ENCODE peak calls at places on chromosome 5, in nine cellular contexts. T is neural progenitor cell, Z is OCI-LY7, R is HCT116, H is GM23248, W is SK-N-SH, N is GM23338, Y is MM.1S, J is hepatocyte. I is an unnamed sample.

GRCh38 chr5:105836263-105836662 is 1834.5 kb downstream of the EFNA5 start:
- DNase-seq in H (peak), Y (no peak), Z (no peak), W (no peak), N (no peak), J (no peak), T (no peak), R (no peak), I (no peak)

GRCh38 chr5:5884593-5884992 is 462.1 kb downstream of the ICE1 start:
- DNase-seq in T (no peak), W (no peak), N (no peak), R (no peak), J (no peak), H (no peak), Z (no peak), Y (no peak), I (no peak)

GRCh38 chr5:137148128-137148527 is 351.0 kb downstream of the SPOCK1 start:
- DNase-seq in Y (no peak), J (no peak), W (no peak), H (no peak), Z (no peak), N (no peak), T (no peak), R (no peak), I (no peak)

GRCh38 chr5:74206571-74207550 is 433.7 kb downstream of the ENC1 start:
- DNase-seq in Z (no peak), N (peak), Y (no peak), J (peak), H (peak), T (peak), R (no peak), W (peak), I (peak)

GRCh38 chr5:140075371-140075770 is 32.3 kb upstream of the NRG2 start:
- DNase-seq in N (no peak), Z (peak), R (no peak), H (peak), W (peak), J (no peak), Y (no peak), T (no peak), I (peak)

GRCh38 chr5:1552469-1553255 is 28.9 kb upstream of the LPCAT1 start:
- DNase-seq in W (no peak), R (no peak), N (peak), Z (no peak), Y (peak), H (peak), J (no peak), T (peak), I (no peak)

GRCh38 chr5:3364433-3364832 is 231.2 kb upstream of the IRX1 start:
- DNase-seq in R (no peak), J (no peak), N (no peak), Z (no peak), W (no peak), T (no peak), H (no peak), Y (no peak), I (no peak)

GRCh38 chr5:123914333-123914732 is 402.4 kb downstream of the CSNK1G3 start:
- DNase-seq in W (no peak), Z (no peak), R (no peak), H (no peak), J (no peak), N (no peak), T (no peak), Y (no peak), I (no peak)

GRCh38 chr5:34826347-34826746 is 12.6 kb upstream of the TTC23L start:
- DNase-seq in T (peak), J (no peak), Y (no peak), N (peak), R (no peak), H (no peak), Z (no peak), W (no peak), I (no peak)

GRCh38 chr5:144033481-144033880 is 137.0 kb downstream of the YIPF5 start:
- DNase-seq in H (no peak), N (no peak), R (no peak), W (no peak), Z (no peak), T (no peak), J (no peak), Y (no peak), I (no peak)

GRCh38 chr5:150161242-150162141 is 5.1 kb upstream of the CDX1 start:
- DNase-seq in R (peak), Y (peak), J (peak), W (peak), Z (peak), T (peak), N (peak), H (peak), I (peak)

GRCh38 chr5:164394686-164395187 is 889.3 kb downstream of the MAT2B start:
- DNase-seq in N (no peak), Y (no peak), J (no peak), H (no peak), Z (no peak), W (no peak), R (no peak), T (no peak), I (no peak)

GRCh38 chr5:56717253-56717987 is 97.9 kb upstream of the MAP3K1 start:
- DNase-seq in R (no peak), H (peak), W (no peak), Y (no peak), Z (no peak), T (no peak), J (no peak), N (no peak), I (no peak)

GRCh38 chr5:9716838-9717281 is 86.7 kb upstream of the TAS2R1 start:
- DNase-seq in Z (peak), R (no peak), W (no peak), J (no peak), T (no peak), H (peak), N (no peak), Y (no peak), I (peak)

GRCh38 chr5:38446029-38446522 is 110.4 kb downstream of the LIFR start:
- DNase-seq in Z (no peak), Y (no peak), N (no peak), W (no peak), J (no peak), R (no peak), H (no peak), T (no peak), I (no peak)

GRCh38 chr5:82058710-82059109 is 86.9 kb downstream of the ATG10 start:
- DNase-seq in T (no peak), Y (no peak), Z (no peak), N (no peak), H (peak), R (no peak), W (no peak), J (no peak), I (no peak)

GRCh38 chr5:39076757-39077475 is 2.7 kb upstream of the RICTOR start:
- DNase-seq in H (peak), R (no peak), Z (peak), T (no peak), N (no peak), Y (peak), W (no peak), J (no peak), I (peak)

GRCh38 chr5:41925555-41925946 is 470 bp downstream of the FBXO4 start:
- DNase-seq in Z (no peak), N (no peak), R (no peak), J (no peak), W (no peak), T (peak), Y (no peak), H (peak), I (peak)

GRCh38 chr5:125743939-125744338 is 679.3 kb upstream of the GRAMD2B start:
- DNase-seq in W (no peak), Z (no peak), Y (no peak), H (no peak), N (no peak), J (no peak), T (no peak), R (no peak), I (no peak)

GRCh38 chr5:133599044-133599443 is 13.3 kb downstream of the FSTL4 start:
- DNase-seq in J (no peak), N (no peak), Z (no peak), Y (no peak), H (no peak), T (no peak), R (no peak), W (no peak), I (no peak)

GRCh38 chr5:38718874-38719391 is 126.9 kb upstream of the OSMR start:
- DNase-seq in J (peak), Y (no peak), W (peak), T (no peak), N (no peak), R (no peak), H (peak), Z (no peak), I (no peak)

GRCh38 chr5:172455511-172456061 is 1.3 kb upstream of the SH3PXD2B start:
- DNase-seq in N (no peak), R (no peak), H (peak), Y (no peak), Z (no peak), T (peak), W (no peak), J (peak), I (no peak)

GRCh38 chr5:43556857-43557593 is at the start of gene PAIP1:
- DNase-seq in J (peak), R (peak), H (peak), Z (peak), T (peak), Y (peak), W (peak), N (peak), I (peak)

GRCh38 chr5:318341-318897 is 3.1 kb upstream of the AHRR start:
- DNase-seq in T (no peak), J (no peak), N (peak), R (peak), Z (no peak), Y (no peak), H (peak), W (no peak), I (peak)

GRCh38 chr5:109390188-109390587 is 19.6 kb downstream of the PJA2 start:
- DNase-seq in J (no peak), H (no peak), N (no peak), R (no peak), Z (no peak), T (no peak), Y (no peak), W (no peak), I (no peak)

GRCh38 chr5:43041669-43042175 is 1.6 kb upstream of the ANXA2R start:
- DNase-seq in Z (peak), W (no peak), J (peak), N (peak), Y (peak), T (no peak), R (no peak), H (peak), I (peak)

GRCh38 chr5:33075731-33076130 is 364.6 kb downstream of the NPR3 start:
- DNase-seq in T (no peak), Z (no peak), J (no peak), N (no peak), H (peak), Y (no peak), R (no peak), W (no peak), I (no peak)

GRCh38 chr5:6202615-6203365 is 175.6 kb downstream of the MED10 start:
- DNase-seq in N (peak), Y (no peak), J (no peak), R (no peak), W (peak), Z (peak), H (no peak), T (peak), I (peak)

GRCh38 chr5:43110606-43111170 is 10.0 kb upstream of the ZNF131 start:
- DNase-seq in W (peak), Y (peak), N (peak), T (peak), R (peak), J (peak), H (no peak), Z (peak), I (peak)

GRCh38 chr5:143148461-143149170 is 254.9 kb downstream of the NR3C1 start:
- DNase-seq in R (no peak), J (peak), N (no peak), W (no peak), H (peak), T (no peak), Y (no peak), Z (no peak), I (no peak)

GRCh38 chr5:15009420-15009819 is 137.8 kb upstream of the ANKH start:
- DNase-seq in H (peak), T (no peak), J (peak), Y (no peak), N (no peak), Z (no peak), W (peak), R (peak), I (peak)

GRCh38 chr5:120564013-120564412 is 99.9 kb downstream of the PRR16 start:
- DNase-seq in J (no peak), R (no peak), H (no peak), Y (no peak), W (no peak), T (no peak), Z (no peak), N (peak), I (no peak)

DNA sequence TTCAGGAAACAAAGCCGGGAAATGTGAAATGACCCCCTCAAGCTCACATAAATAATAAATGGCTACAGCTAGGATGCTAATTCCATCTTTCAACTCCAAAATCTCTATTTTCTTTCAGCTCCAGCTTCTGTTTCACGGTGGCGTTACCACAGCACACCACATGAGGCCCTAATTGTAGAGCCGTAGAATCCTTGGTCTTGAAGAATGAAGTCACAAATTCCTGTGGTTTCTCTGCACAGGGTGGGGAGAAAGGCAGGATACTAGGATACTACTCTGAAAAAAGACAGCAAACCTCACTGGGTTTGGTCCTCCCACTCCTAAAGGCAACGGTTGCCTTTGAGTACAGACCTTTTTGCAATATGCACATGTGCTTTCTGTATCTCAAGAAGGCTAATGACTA is 13.9 kb upstream of the RARS1 start:
- DNase-seq in N (peak), R (no peak), Y (no peak), W (no peak), J (peak), T (no peak), H (peak), Z (no peak), I (peak)
- TF ChIP-seq EZH2phosphoT487 in N (no peak), R (no peak), Y (no peak), W (no peak), J (no peak), T (no peak), H (no peak), Z (no peak), I (no peak)

DNA sequence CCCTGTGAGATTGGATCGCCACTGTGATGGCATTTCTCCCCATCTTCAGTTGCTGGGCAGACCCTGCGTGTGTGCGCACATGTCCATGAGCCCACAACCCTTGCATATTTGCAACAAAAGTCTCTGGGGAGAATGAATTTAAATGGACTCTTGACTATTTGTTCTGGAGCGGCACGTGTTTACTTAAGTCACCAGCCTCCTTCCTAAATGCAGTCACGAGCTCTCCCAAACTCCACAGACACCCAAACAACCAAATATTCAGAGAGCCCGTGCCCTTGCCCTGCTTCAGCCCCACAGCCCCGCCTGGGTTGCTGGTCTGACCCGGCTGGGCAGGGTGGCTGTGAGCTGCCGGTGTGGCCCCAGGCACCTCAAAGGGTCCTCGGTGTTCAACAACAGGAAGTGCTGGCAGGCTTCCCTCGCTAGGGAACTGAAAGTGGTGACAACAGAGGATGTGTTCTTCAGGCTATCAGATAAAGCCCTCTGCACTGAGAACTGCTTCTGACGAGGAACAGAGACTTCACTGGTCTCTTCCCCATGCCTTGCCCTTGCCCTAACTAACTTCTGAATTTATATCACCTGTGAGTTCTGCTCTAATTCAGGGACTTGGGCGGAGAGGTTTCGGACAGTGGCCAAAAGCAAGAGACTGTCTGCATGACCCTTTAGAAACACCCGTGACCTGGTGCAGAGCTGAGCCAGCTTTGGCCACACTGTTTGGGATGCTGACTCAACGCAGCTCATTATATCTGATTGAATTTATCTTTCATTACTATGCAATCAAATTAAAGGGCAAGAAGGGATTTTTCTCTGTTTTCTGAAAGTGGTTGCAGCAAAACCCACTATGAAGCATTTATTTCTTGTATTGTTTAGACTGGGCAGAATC is 19.2 kb upstream of the CD180 start:
- DNase-seq in Z (peak), J (peak), Y (peak), W (peak), H (peak), T (no peak), N (no peak), R (no peak), I (no peak)
- TF ChIP-seq EZH2phosphoT487 in Z (no peak), J (no peak), Y (no peak), W (no peak), H (no peak), T (no peak), N (no peak), R (no peak), I (no peak)

GRCh38 chr5:103066346-103066745 is 53.6 kb downstream of the GIN1 start:
- DNase-seq in Y (no peak), W (no peak), R (no peak), J (no peak), N (no peak), T (no peak), Z (no peak), H (no peak), I (no peak)
- TF ChIP-seq EZH2phosphoT487 in Y (no peak), W (no peak), R (no peak), J (no peak), N (no peak), T (no peak), Z (no peak), H (no peak), I (no peak)

GRCh38 chr5:72156921-72157320 is 49.6 kb downstream of the MAP1B start:
- DNase-seq in H (peak), W (no peak), Y (no peak), T (no peak), Z (no peak), J (no peak), N (no peak), R (no peak), I (peak)
- TF ChIP-seq EZH2phosphoT487 in H (no peak), W (no peak), Y (no peak), T (no peak), Z (no peak), J (no peak), N (no peak), R (no peak), I (no peak)

GRCh38 chr5:169064093-169064492 is 236.8 kb downstream of the SLIT3 start:
- DNase-seq in R (no peak), H (peak), T (peak), N (no peak), J (peak), Y (no peak), W (no peak), Z (no peak), I (peak)
- TF ChIP-seq EZH2phosphoT487 in R (no peak), H (no peak), T (no peak), N (no peak), J (no peak), Y (no peak), W (no peak), Z (no peak), I (no peak)

GRCh38 chr5:147427784-147428401 is 82.0 kb downstream of the DPYSL3 start:
- DNase-seq in N (no peak), Z (no peak), T (no peak), J (no peak), Y (no peak), W (no peak), R (no peak), H (peak), I (no peak)
- TF ChIP-seq EZH2phosphoT487 in N (no peak), Z (no peak), T (no peak), J (no peak), Y (no peak), W (no peak), R (no peak), H (no peak), I (no peak)

DNA sequence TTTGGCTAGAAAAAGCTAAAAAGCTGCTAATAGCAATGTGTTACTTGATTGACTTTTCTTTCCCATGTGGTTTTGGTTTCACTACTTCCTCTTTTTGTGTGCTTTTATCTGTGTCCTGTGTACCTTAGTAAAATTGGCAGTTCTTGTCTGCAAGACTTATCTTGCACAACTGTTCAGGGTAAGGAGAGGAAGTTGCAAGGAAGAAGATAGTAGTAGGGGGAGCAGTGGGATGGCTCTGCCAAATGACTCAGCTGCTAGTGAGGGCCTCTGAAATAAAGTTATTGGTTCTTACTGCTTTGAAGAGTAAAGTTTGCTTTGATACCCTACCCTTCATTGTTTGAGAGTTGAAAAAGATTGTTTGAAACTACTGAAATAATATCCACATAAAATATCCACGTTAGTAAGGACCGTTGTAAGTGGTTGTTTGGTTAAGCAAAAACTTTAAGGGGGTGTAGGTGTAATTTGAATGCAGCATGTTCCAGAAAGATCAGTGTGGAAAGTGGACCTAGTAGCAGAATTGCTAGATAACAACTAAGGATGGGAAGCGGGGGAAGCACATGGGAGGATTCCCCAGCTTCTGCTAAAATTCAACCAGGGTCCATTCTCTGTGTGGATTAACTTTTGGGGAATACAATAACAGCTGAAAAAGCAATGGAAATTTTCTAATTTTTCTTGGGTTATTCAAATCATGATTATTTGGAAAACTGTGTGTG is 123.5 kb downstream of the SCAMP1 start:
- DNase-seq in Z (peak), R (no peak), T (no peak), H (peak), Y (peak), N (no peak), J (no peak), W (no peak), I (peak)
- TF ChIP-seq EZH2phosphoT487 in Z (no peak), R (no peak), T (no peak), H (no peak), Y (no peak), N (no peak), J (no peak), W (no peak), I (no peak)